ENCODE peak calls at places on chromosomes 2 and 18, in ten cellular contexts. E is stimulated activated CD8-positive, alpha-beta memory T cell treated with anti-CD3 and anti-CD28 coated beads, Interleukin-4, amount 100 ng/mL, for 1 hour; F is MV-4-11; D is AG10803; P is dermis microvascular lymphatic vessel endothelial cell; W is central memory CD4-positive, alpha-beta T cell; X is DND-41; I is HTR-8/SVneo; J is neural crest cell; N is GM23248. S is an unnamed sample.

GRCh38 chr2:55063226-55063625 is 13.0 kb upstream of the RTN4 start:
- DNase-seq in P (no peak), I (no peak), W (peak; percentile 62), J (no peak), F (no peak), D (peak; percentile 23), X (no peak), N (no peak), E (no peak), S (no peak)

GRCh38 chr2:20186078-20186854 is 38.7 kb downstream of the SDC1 start:
- DNase-seq in I (peak; percentile 83), X (no peak), P (no peak), J (no peak), D (no peak), N (peak; percentile 32), E (no peak), F (peak; percentile 95), W (no peak), S (peak; percentile 93)

GRCh38 chr2:143937563-143938346 is 582.2 kb downstream of the ZEB2 start:
- DNase-seq in E (no peak), D (no peak), W (no peak), J (no peak), I (no peak), F (no peak), X (no peak), N (peak; percentile 44), P (no peak), S (no peak)

GRCh38 chr2:8264981-8265380 is 416.9 kb upstream of the ID2 start:
- DNase-seq in F (peak; percentile 80), W (no peak), D (no peak), J (no peak), N (no peak), E (no peak), X (peak; percentile 79), P (no peak), I (no peak), S (no peak)

GRCh38 chr2:181457741-181458425 is 697 bp downstream of the ITGA4 start:
- DNase-seq in X (peak; percentile 72), F (peak; percentile 76), D (peak; percentile 41), E (no peak), I (no peak), W (peak; percentile 28), N (peak; percentile 82), J (peak; percentile 21), P (peak; percentile 15), S (no peak)

GRCh38 chr18:79065802-79066201 is 3.4 kb upstream of the ATP9B start:
- DNase-seq in D (no peak), P (no peak), E (no peak), N (no peak), X (no peak), I (no peak), W (no peak), F (no peak), J (no peak), S (no peak)

GRCh38 chr2:31383471-31384153 is 30.9 kb downstream of the XDH start:
- DNase-seq in J (no peak), W (no peak), D (peak; percentile 37), X (no peak), E (no peak), I (no peak), P (no peak), F (no peak), N (peak; percentile 69), S (peak; percentile 75)

GRCh38 chr2:70084973-70085710 is 2.1 kb upstream of the PCBP1 start:
- DNase-seq in N (no peak), I (no peak), E (no peak), D (no peak), P (peak; percentile 13), F (no peak), X (peak; percentile 38), W (peak; percentile 72), J (no peak), S (no peak)

GRCh38 chr2:74464406-74464805 is 776 bp downstream of the MOGS start:
- DNase-seq in I (no peak), E (no peak), N (peak; percentile 47), W (no peak), J (no peak), D (no peak), P (no peak), X (no peak), F (no peak), S (no peak)

GRCh38 chr2:208097801-208098200 is 26.5 kb downstream of the CRYGD start:
- DNase-seq in W (no peak), D (peak; percentile 88), N (peak; percentile 70), I (no peak), J (no peak), P (peak; percentile 58), E (no peak), X (no peak), F (no peak), S (no peak)

GRCh38 chr2:67650292-67651133 is 253.4 kb downstream of the ETAA1 start:
- DNase-seq in W (no peak), D (peak; percentile 95), F (peak; percentile 74), X (no peak), P (peak; percentile 65), I (peak; percentile 82), N (peak; percentile 95), E (no peak), J (peak; percentile 62), S (peak; percentile 84)

GRCh38 chr2:187842978-187843847 is 289.0 kb upstream of the TFPI start:
- DNase-seq in E (no peak), N (peak; percentile 81), I (peak; percentile 45), D (peak; percentile 73), X (no peak), J (peak; percentile 5), F (peak; percentile 32), W (no peak), P (peak; percentile 76), S (peak; percentile 60)

GRCh38 chr2:151716721-151717120 is 17.6 kb downstream of the NEB start:
- DNase-seq in E (no peak), D (peak; percentile 3), W (no peak), X (no peak), N (peak; percentile 14), F (no peak), I (no peak), P (no peak), J (no peak), S (no peak)

GRCh38 chr18:74778191-74778847 is 180.6 kb downstream of the ZNF407 start:
- DNase-seq in N (peak; percentile 53), W (no peak), X (no peak), E (no peak), F (no peak), I (no peak), P (no peak), J (no peak), D (peak; percentile 64), S (no peak)

GRCh38 chr2:46885376-46885775 is 30.2 kb downstream of the MCFD2 start:
- DNase-seq in E (no peak), J (no peak), I (no peak), D (peak; percentile 59), P (no peak), W (no peak), F (no peak), X (no peak), N (peak; percentile 74), S (no peak)

GRCh38 chr2:165239230-165239629 is at the start of gene SCN2A:
- DNase-seq in E (no peak), X (peak; percentile 10), J (peak; percentile 15), N (peak; percentile 67), D (peak; percentile 48), W (no peak), F (peak; percentile 45), I (peak; percentile 2), P (peak; percentile 66), S (peak; percentile 47)

GRCh38 chr2:33477473-33478468 is 1.3 kb downstream of the RASGRP3 start:
- DNase-seq in J (no peak), W (peak; percentile 9), F (peak; percentile 75), X (no peak), D (no peak), P (peak; percentile 84), N (no peak), I (no peak), E (no peak), S (no peak)

GRCh38 chr2:186129767-186130581 is 356.1 kb upstream of the ZC3H15 start:
- DNase-seq in W (no peak), J (no peak), P (peak; percentile 67), E (no peak), N (peak; percentile 53), I (no peak), D (no peak), X (no peak), F (no peak), S (peak; percentile 81)

GRCh38 chr2:39059366-39059952 is 61.4 kb downstream of the SOS1 start:
- DNase-seq in W (peak; percentile 54), I (peak; percentile 53), F (peak; percentile 50), D (peak; percentile 53), X (no peak), P (peak; percentile 52), N (peak; percentile 65), E (no peak), J (no peak), S (peak; percentile 14)

GRCh38 chr2:12469053-12469625 is 247.6 kb upstream of the TRIB2 start:
- DNase-seq in N (peak; percentile 25), E (no peak), P (no peak), W (no peak), J (no peak), D (peak; percentile 74), F (no peak), I (no peak), X (no peak), S (no peak)

GRCh38 chr2:181203412-181203811 is 223.0 kb downstream of the UBE2E3 start:
- DNase-seq in N (peak; percentile 85), J (no peak), E (no peak), P (peak; percentile 53), D (peak; percentile 80), I (peak; percentile 38), F (no peak), W (no peak), X (no peak), S (peak; percentile 91)

GRCh38 chr2:8926356-8926755 is 77.1 kb downstream of the MBOAT2 start:
- DNase-seq in W (no peak), I (no peak), N (no peak), X (no peak), P (no peak), D (no peak), E (no peak), F (no peak), J (peak; percentile 55), S (no peak)

GRCh38 chr2:86226069-86226468 is 26.8 kb downstream of the MRPL35 start:
- DNase-seq in X (no peak), P (no peak), E (no peak), D (no peak), J (no peak), N (no peak), F (peak; percentile 94), W (no peak), I (no peak), S (no peak)

GRCh38 chr2:26537069-26537825 is 59.3 kb upstream of the OTOF start:
- DNase-seq in I (no peak), X (no peak), P (no peak), J (no peak), D (no peak), W (no peak), F (no peak), E (no peak), N (no peak), S (no peak)

GRCh38 chr2:218445602-218446001 is 26.7 kb downstream of the VIL1 start:
- DNase-seq in W (no peak), N (no peak), X (no peak), E (no peak), D (no peak), F (no peak), P (no peak), J (no peak), I (no peak), S (no peak)